ENCODE peak calls at places on chromosomes 3 and 15, in five cellular contexts. U is iPS-NIHi11; N is ELR; C is CD8-positive, alpha-beta T cell; H is stimulated activated CD8-positive, alpha-beta memory T cell treated with anti-CD3 and anti-CD28 coated beads, Interleukin-7, amount 100 ng/mL, for 48 hours. P is an unnamed sample.

GRCh38 chr3:164514576-164514975 is 563.7 kb downstream of the SI start:
- DNase-seq in U (no peak), N (no peak), C (no peak), H (no peak), P (no peak)

GRCh38 chr3:151912041-151912440 is 38.6 kb downstream of the SUCNR1 start:
- DNase-seq in U (no peak), N (peak), C (no peak), H (no peak), P (no peak)

GRCh38 chr15:99943466-99943865 is 210.2 kb upstream of the LYSMD4 start:
- DNase-seq in U (peak), N (no peak), C (no peak), H (no peak), P (no peak)

GRCh38 chr3:188133646-188134045 is 20.3 kb upstream of the LPP start:
- DNase-seq in U (no peak), N (peak), C (no peak), H (no peak), P (no peak)

GRCh38 chr15:90257776-90258175 is 7.7 kb upstream of the NGRN start:
- DNase-seq in U (no peak), N (no peak), C (no peak), H (no peak), P (no peak)

GRCh38 chr3:157754415-157754814 is 251.2 kb upstream of the VEPH1 start:
- DNase-seq in U (no peak), N (no peak), C (no peak), H (no peak), P (no peak)

GRCh38 chr3:169348981-169349942 is 314.2 kb downstream of the MECOM start:
- DNase-seq in U (no peak), N (peak), C (no peak), H (no peak), P (peak)

GRCh38 chr15:60713096-60714084 is 234.4 kb upstream of the ICE2 start:
- DNase-seq in U (no peak), N (no peak), C (no peak), H (no peak), P (no peak)

GRCh38 chr15:67144609-67145306 is 79.4 kb downstream of the SMAD3 start:
- DNase-seq in U (peak), N (peak), C (no peak), H (no peak), P (peak)

GRCh38 chr15:89472785-89473256 is 23.6 kb downstream of the RHCG start:
- DNase-seq in U (peak), N (peak), C (no peak), H (peak), P (peak)

GRCh38 chr15:37978231-37978630 is 43.8 kb downstream of the TMCO5A start:
- DNase-seq in U (no peak), N (no peak), C (no peak), H (no peak), P (no peak)

GRCh38 chr3:4474683-4475490 is 7.8 kb upstream of the SUMF1 start:
- DNase-seq in U (no peak), N (peak), C (no peak), H (peak), P (peak)

GRCh38 chr3:32794487-32795308 is 23.1 kb upstream of the TRIM71 start:
- DNase-seq in U (no peak), N (peak), C (no peak), H (no peak), P (no peak)

GRCh38 chr3:41131224-41131623 is 68.1 kb upstream of the CTNNB1 start:
- DNase-seq in U (peak), N (peak), C (no peak), H (no peak), P (peak)

GRCh38 chr3:58487140-58487886 is 4.6 kb upstream of the KCTD6 start:
- DNase-seq in U (no peak), N (peak), C (no peak), H (no peak), P (no peak)

GRCh38 chr3:171334465-171334811 is 125.8 kb downstream of the TNIK start:
- DNase-seq in U (no peak), N (no peak), C (no peak), H (no peak), P (no peak)

GRCh38 chr3:171986208-171986607 is 53.2 kb upstream of the FNDC3B start:
- DNase-seq in U (no peak), N (no peak), C (no peak), H (no peak), P (no peak)

GRCh38 chr3:97827741-97828471 is 6.1 kb downstream of the CRYBG3 start:
- DNase-seq in U (no peak), N (no peak), C (no peak), H (no peak), P (no peak)

GRCh38 chr3:151410891-151411559 is 26.5 kb upstream of the P2RY12 start:
- DNase-seq in U (no peak), N (peak), C (no peak), H (no peak), P (no peak)

GRCh38 chr3:6803652-6804051 is 57.3 kb upstream of the GRM7 start:
- DNase-seq in U (no peak), N (no peak), C (no peak), H (no peak), P (no peak)

GRCh38 chr3:170425491-170426239 is 7.0 kb downstream of the CLDN11 start:
- DNase-seq in U (peak), N (no peak), C (no peak), H (no peak), P (no peak)

GRCh38 chr15:42427429-42428223 is 63.3 kb downstream of the ZNF106 start:
- DNase-seq in U (no peak), N (peak), C (no peak), H (no peak), P (peak)

GRCh38 chr3:28915711-28916481 is 365.0 kb upstream of the RBMS3 start:
- DNase-seq in U (peak), N (peak), C (no peak), H (no peak), P (peak)

GRCh38 chr3:9279959-9280358 is 30.5 kb upstream of the SRGAP3 start:
- DNase-seq in U (peak), N (peak), C (no peak), H (no peak), P (no peak)

GRCh38 chr3:126986001-126986400 is 3.1 kb downstream of the PLXNA1 start:
- DNase-seq in U (no peak), N (no peak), C (no peak), H (no peak), P (no peak)

GRCh38 chr15:81666828-81667227 is 292.8 kb upstream of the TMC3 start:
- DNase-seq in U (no peak), N (no peak), C (no peak), H (no peak), P (no peak)